ENCODE peak calls at places on chromosome 16, in four cellular contexts. J is GM23338, O is GM12878, I is HCT116. Z is an unnamed sample. For H3K4me1, the result is how much of the 10 kb centered on the place peaks cover.

GRCh38 chr16:53291757-53292392 is 142.4 kb upstream of the RBL2 start:
- ATAC-seq in J (no peak), I (no peak), O (no peak), Z (no peak)

GRCh38 chr16:22141746-22142145 is 20.6 kb upstream of the SDR42E2 start:
- ATAC-seq in J (peak), O (peak), I (peak), Z (no peak)

GRCh38 chr16:74448990-74449389 is 27.7 kb upstream of the CLEC18B start:
- ATAC-seq in O (no peak), J (no peak), I (peak), Z (peak)

GRCh38 chr16:4212934-4213296 is 29.0 kb downstream of the SRL start:
- ATAC-seq in J (no peak), O (no peak), I (peak), Z (no peak)

GRCh38 chr16:88956546-88957455 is 20.2 kb downstream of the CBFA2T3 start:
- ATAC-seq in I (no peak), J (no peak), O (no peak), Z (no peak)

GRCh38 chr16:61792194-61792904 is 243.9 kb downstream of the CDH8 start:
- ATAC-seq in I (no peak), O (no peak), J (no peak), Z (no peak)

GRCh38 chr16:73048292-73049050 is 543 bp upstream of the ZFHX3 start:
- ATAC-seq in O (peak), J (peak), I (peak), Z (peak)

GRCh38 chr16:75710344-75710743 is 9.1 kb upstream of the DUXB start:
- ATAC-seq in O (no peak), I (no peak), J (no peak), Z (no peak)

GRCh38 chr16:9090960-9091866 is at the start of gene HAPSTR1:
- ATAC-seq in J (peak), I (peak), O (peak), Z (peak)

GRCh38 chr16:72932050-72932449 is 115.9 kb downstream of the ZFHX3 start:
- ATAC-seq in J (no peak), I (no peak), O (peak), Z (peak)

GRCh38 chr16:55701442-55702319 is 45.9 kb downstream of the SLC6A2 start:
- ATAC-seq in O (peak), J (peak), I (peak), Z (peak)

GRCh38 chr16:16780588-16780987 is 401.6 kb downstream of the NPIPA7 start:
- ATAC-seq in I (no peak), J (peak), O (no peak), Z (no peak)

GRCh38 chr16:89764711-89765201 is 43.4 kb downstream of the ZNF276 start:
- ATAC-seq in I (no peak), J (no peak), O (peak), Z (peak)

GRCh38 chr16:29007865-29008593 is 23.2 kb downstream of the LAT start:
- ATAC-seq in J (no peak), O (peak), I (no peak), Z (no peak)

GRCh38 chr16:28189237-28189636 is 22.5 kb downstream of the XPO6 start:
- ATAC-seq in I (peak), O (no peak), J (no peak), Z (no peak)

GRCh38 chr16:3863587-3863986 is 16.9 kb downstream of the CREBBP start:
- ATAC-seq in J (peak), O (no peak), I (peak), Z (no peak)

GRCh38 chr16:53913082-53913870 is 209.3 kb downstream of the FTO start:
- ATAC-seq in J (no peak), O (peak), I (no peak), Z (peak)

GRCh38 chr16:51523400-51523799 is 372.3 kb upstream of the SALL1 start:
- ATAC-seq in I (no peak), O (no peak), J (no peak), Z (no peak)

GRCh38 chr16:35192993-35193392 is 1733.6 kb downstream of the TP53TG3F start:
- ATAC-seq in O (no peak), I (no peak), J (no peak), Z (no peak)

GRCh38 chr16:54062361-54063346 is 223.9 kb downstream of the IRX3 start:
- ATAC-seq in I (peak), O (no peak), J (peak), Z (no peak)

GRCh38 chr16:72921106-72921505 is 126.8 kb downstream of the ZFHX3 start:
- ATAC-seq in J (no peak), I (no peak), O (no peak), Z (no peak)

GRCh38 chr16:53152321-53152720 is 97.5 kb downstream of the CHD9 start:
- ATAC-seq in I (no peak), O (peak), J (peak), Z (no peak)

GRCh38 chr16:29720703-29721102 is 25.1 kb downstream of the C16orf54 start:
- ATAC-seq in I (no peak), J (no peak), O (no peak), Z (no peak)

GRCh38 chr16:11596572-11597226 is 10.0 kb upstream of the LITAF start:
- ATAC-seq in J (no peak), I (peak), O (no peak), Z (no peak)

GRCh38 chr16:82776466-82777146 is 149.8 kb downstream of the CDH13 start:
- ATAC-seq in O (no peak), J (no peak), I (no peak), Z (no peak)

GRCh38 chr16:87178177-87178863 is 138.9 kb downstream of the C16orf95 start:
- ATAC-seq in J (peak), O (no peak), I (no peak), Z (no peak)

GRCh38 chr16:13956635-13957196 is 36.8 kb downstream of the ERCC4 start:
- ATAC-seq in O (peak), J (no peak), I (no peak), Z (no peak)

GRCh38 chr16:79261944-79262552 is 338.5 kb downstream of the MAF start:
- ATAC-seq in O (no peak), J (no peak), I (no peak), Z (no peak)

GRCh38 chr16:9042533-9042932 is 48.9 kb upstream of the HAPSTR1 start:
- ATAC-seq in O (no peak), I (no peak), J (peak), Z (no peak)

GRCh38 chr16:20868890-20869289 is 31.3 kb downstream of the DCUN1D3 start:
- ATAC-seq in O (no peak), J (peak), I (peak), Z (peak)

GRCh38 chr16:89574681-89575246 is 794 bp upstream of the CPNE7 start:
- ATAC-seq in J (peak), I (peak), O (peak), Z (peak)

GRCh38 chr16:79286646-79287423 is 313.7 kb downstream of the MAF start:
- ATAC-seq in I (no peak), O (peak), J (peak), Z (peak)

GRCh38 chr16:20879175-20880053 is 20.7 kb downstream of the DCUN1D3 start:
- ATAC-seq in O (peak), J (no peak), I (peak), Z (no peak)

GRCh38 chr16:15404792-15405191 is 9.2 kb downstream of the MPV17L start:
- ATAC-seq in I (no peak), J (no peak), O (peak), Z (peak)

GRCh38 chr16:11603331-11603750 is 16.6 kb upstream of the LITAF start:
- ATAC-seq in J (peak), I (no peak), O (no peak), Z (no peak)

GRCh38 chr16:25066747-25067631 is 44.6 kb upstream of the LCMT1 start:
- ATAC-seq in O (peak), I (no peak), J (peak), Z (peak)

GRCh38 chr16:13940397-13940933 is 20.5 kb downstream of the ERCC4 start:
- ATAC-seq in J (peak), I (no peak), O (no peak), Z (no peak)

GRCh38 chr16:68062910-68063393 is 22.2 kb upstream of the NFATC3 start:
- ATAC-seq in O (no peak), J (no peak), I (no peak), Z (no peak)
- H3K4me3 ChIP-seq in O (no peak), J (no peak), I (no peak), Z (no peak)

GRCh38 chr16:70698901-70699300 is 13.0 kb upstream of the MTSS2 start:
- ATAC-seq in I (no peak), J (no peak), O (no peak), Z (no peak)

GRCh38 chr16:70697601-70698170 is 11.8 kb upstream of the MTSS2 start:
- ATAC-seq in O (no peak), J (no peak), I (no peak), Z (no peak)

GRCh38 chr16:70696368-70696767 is 10.5 kb upstream of the MTSS2 start:
- ATAC-seq in I (no peak), O (no peak), J (no peak), Z (no peak)

GRCh38 chr16:70695351-70696070 is 9.7 kb upstream of the MTSS2 start:
- ATAC-seq in O (peak), I (peak), J (peak), Z (peak)

DNA sequence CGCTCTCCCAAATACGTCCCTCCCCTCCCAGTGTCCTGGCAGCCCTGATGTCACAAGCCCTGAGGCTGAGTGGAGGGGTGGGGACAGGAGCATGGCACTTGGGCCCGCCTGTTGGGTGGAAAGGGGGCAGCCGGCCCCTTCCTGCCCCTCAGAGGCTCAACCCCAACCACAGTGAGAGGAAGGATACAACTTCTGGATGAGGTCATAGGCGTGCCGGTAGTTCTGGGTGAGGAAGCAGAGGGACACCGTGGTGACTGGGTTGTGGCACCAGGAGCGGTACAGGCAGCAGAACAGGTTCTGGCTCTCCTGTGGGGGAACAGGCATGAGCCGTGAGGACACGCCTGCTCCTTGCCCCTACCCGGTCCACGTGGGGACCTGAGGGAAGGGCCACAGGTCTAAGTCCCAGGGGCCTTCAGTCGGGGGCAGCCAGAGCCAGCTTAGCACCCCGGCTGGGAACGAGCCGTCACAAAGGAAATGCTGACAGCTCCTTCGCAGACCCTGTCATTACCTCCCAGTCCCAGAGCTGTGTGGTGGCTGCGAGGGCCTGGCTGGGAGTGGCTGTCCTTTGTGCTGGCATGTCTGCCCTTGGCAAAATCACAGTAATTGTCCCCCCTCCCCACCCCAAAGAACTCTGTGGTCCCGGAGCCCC is 11.2 kb upstream of the MTSS2 start:
- ATAC-seq in O (no peak), I (no peak), J (no peak), Z (no peak)
- H3K4me1 ChIP-seq in O (under half), I (under half), J (under half), Z (under half)

GRCh38 chr16:49980166-49980565 is 44.9 kb upstream of the CNEP1R1 start:
- ATAC-seq in I (no peak), O (no peak), J (no peak), Z (no peak)
- TF ChIP-seq POLR2AphosphoS5 in I (no peak), O (no peak), J (no peak), Z (no peak)

GRCh38 chr16:19436540-19436939 is 18.9 kb downstream of the TMC5 start:
- ATAC-seq in J (no peak), O (peak), I (no peak), Z (no peak)

GRCh38 chr16:19439483-19439882 is 21.8 kb downstream of the TMC5 start:
- ATAC-seq in I (no peak), O (no peak), J (no peak), Z (no peak)

GRCh38 chr16:19438739-19439138 is 21.1 kb downstream of the TMC5 start:
- ATAC-seq in I (no peak), J (no peak), O (no peak), Z (no peak)

GRCh38 chr16:19434584-19434983 is 16.9 kb downstream of the TMC5 start:
- ATAC-seq in J (no peak), O (no peak), I (no peak), Z (no peak)

DNA sequence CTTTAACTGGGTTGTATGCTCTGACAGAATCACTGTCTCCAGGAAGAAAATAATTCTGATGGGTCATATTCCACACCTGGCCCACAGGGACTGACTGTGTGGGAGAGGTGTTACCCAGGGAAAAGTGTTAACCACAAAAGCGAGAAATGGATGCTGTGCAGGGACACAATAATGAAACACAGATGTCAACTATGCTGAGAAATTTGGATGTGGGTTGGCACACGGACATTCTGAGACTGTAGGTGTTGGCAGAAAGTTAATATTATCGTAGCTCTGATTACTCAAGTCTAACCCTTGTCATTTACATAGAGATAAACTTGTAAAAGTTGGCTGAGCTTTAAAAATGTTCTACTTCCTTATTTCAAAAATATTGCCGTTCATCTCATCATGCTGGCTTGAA is 19.6 kb downstream of the TMC5 start:
- ATAC-seq in O (peak), J (no peak), I (no peak), Z (no peak)
- H3K4me3 ChIP-seq in O (no peak), J (no peak), I (no peak), Z (no peak)

GRCh38 chr16:57783883-57784282 is 18.4 kb downstream of the KIFC3 start:
- ATAC-seq in I (no peak), J (no peak), O (no peak), Z (no peak)

GRCh38 chr16:57781741-57782606 is 20.3 kb downstream of the KIFC3 start:
- ATAC-seq in J (no peak), I (no peak), O (no peak), Z (no peak)

GRCh38 chr16:57781349-57781740 is 20.9 kb downstream of the KIFC3 start:
- ATAC-seq in I (no peak), J (no peak), O (no peak), Z (no peak)

GRCh38 chr16:57784334-57784733 is 18.0 kb downstream of the KIFC3 start:
- ATAC-seq in J (no peak), I (no peak), O (no peak), Z (no peak)

DNA sequence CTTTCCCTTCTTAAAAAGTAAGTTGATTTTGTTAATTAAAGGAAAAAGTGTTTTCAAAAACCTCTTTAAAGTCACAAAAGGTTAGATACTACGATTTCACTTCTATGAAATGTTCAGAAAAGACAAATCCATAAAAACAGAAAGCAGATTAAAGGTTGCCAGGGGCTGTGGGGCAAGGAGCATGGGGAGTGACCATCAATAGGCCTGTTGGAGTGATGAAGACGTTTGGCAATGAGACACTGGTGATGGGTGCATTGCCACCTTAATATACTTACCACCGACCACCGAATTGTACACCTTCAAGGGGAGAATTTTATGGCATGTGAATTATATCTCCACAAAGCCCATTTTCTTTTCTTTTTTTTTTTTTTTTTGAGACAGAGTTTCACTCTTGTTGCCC is 19.2 kb downstream of the KIFC3 start:
- ATAC-seq in J (no peak), O (no peak), I (no peak), Z (no peak)
- H3K4me1 ChIP-seq in J (under half), O (under half), I (under half), Z (under half)

GRCh38 chr16:81716478-81717210 is 62.4 kb upstream of the PLCG2 start:
- ATAC-seq in I (no peak), J (no peak), O (peak), Z (no peak)
- TF ChIP-seq POLR2AphosphoS5 in I (no peak), J (no peak), O (peak), Z (no peak)

GRCh38 chr16:23754594-23755483 is at the start of gene CHP2:
- ATAC-seq in I (no peak), J (peak), O (no peak), Z (no peak)
- H3K4me3 ChIP-seq in I (no peak), J (peak), O (no peak), Z (peak)

GRCh38 chr16:49465661-49466528 is 92.3 kb downstream of the C16orf78 start:
- ATAC-seq in J (no peak), I (no peak), O (no peak), Z (no peak)

GRCh38 chr16:49463529-49463928 is 89.9 kb downstream of the C16orf78 start:
- ATAC-seq in O (peak), J (no peak), I (no peak), Z (no peak)

GRCh38 chr16:49464093-49464492 is 90.5 kb downstream of the C16orf78 start:
- ATAC-seq in J (no peak), I (no peak), O (no peak), Z (no peak)

GRCh38 chr16:49466529-49466831 is 92.9 kb downstream of the C16orf78 start:
- ATAC-seq in I (no peak), O (no peak), J (no peak), Z (no peak)

GRCh38 chr16:49464877-49465504 is 91.4 kb downstream of the C16orf78 start:
- ATAC-seq in O (peak), I (peak), J (peak), Z (no peak)
- H3K4me1 ChIP-seq in O (under half), I (under half), J (under half), Z (under half)

GRCh38 chr16:27029525-27029924 is 37.2 kb upstream of the C16orf82 start:
- ATAC-seq in I (no peak), J (no peak), O (no peak), Z (no peak)

GRCh38 chr16:27028713-27029112 is 38.0 kb upstream of the C16orf82 start:
- ATAC-seq in O (no peak), J (no peak), I (no peak), Z (no peak)

DNA sequence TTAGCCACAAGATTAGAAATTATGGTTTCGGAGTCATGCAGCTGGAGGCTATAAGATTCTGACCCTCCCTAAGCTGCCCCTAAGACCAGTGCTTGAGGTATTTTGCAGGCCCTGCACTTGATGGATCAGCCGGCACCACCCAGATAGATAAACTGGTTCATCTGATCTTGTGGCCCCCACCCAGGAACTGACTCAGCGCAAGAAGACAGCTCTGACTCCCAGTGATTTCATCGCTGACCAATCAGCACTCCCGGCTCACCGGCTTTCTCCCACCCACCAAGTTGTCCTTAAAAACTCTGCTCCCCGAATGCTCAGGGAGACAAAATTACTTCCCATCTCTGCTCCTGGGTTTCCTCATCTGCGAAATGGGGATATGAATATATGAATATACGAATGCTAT is 33.4 kb upstream of the C16orf82 start:
- ATAC-seq in I (no peak), J (no peak), O (no peak), Z (no peak)
- TF ChIP-seq POLR2AphosphoS5 in I (no peak), J (no peak), O (no peak), Z (no peak)

GRCh38 chr16:1026784-1027415 is 45.3 kb downstream of the SOX8 start:
- ATAC-seq in I (no peak), J (no peak), O (no peak), Z (no peak)
- H3K4me3 ChIP-seq in I (no peak), J (no peak), O (no peak), Z (no peak)

Z was measured in gastroesophageal sphincter.